ENCODE peak calls at places on chromosomes 13 and 19, in four cellular contexts. K is naive B cell; F is ELR; Z is stimulated activated CD4-positive, alpha-beta T cell treated with anti-CD3 and anti-CD28 coated beads, Interleukin-12 subunit alpha, Interleukin-12 subunit beta, amount 100 ng/mL, for 4 hours. A is an unnamed sample.

GRCh38 chr19:16628183-16628983 is at the start of gene MED26:
- DNase-seq in Z (peak), K (peak), F (peak), A (peak)

GRCh38 chr19:30539981-30540380 is 167.8 kb downstream of the ZNF536 start:
- DNase-seq in Z (no peak), F (no peak), K (no peak), A (no peak)

GRCh38 chr13:50797081-50797480 is 46.4 kb downstream of the DLEU7 start:
- DNase-seq in K (no peak), Z (no peak), F (no peak), A (no peak)

GRCh38 chr13:63481334-63481733 is 2065.7 kb upstream of the PCDH20 start:
- DNase-seq in Z (no peak), K (no peak), F (no peak), A (no peak)

GRCh38 chr19:8361921-8362793 is 1.8 kb upstream of the ANGPTL4 start:
- DNase-seq in F (peak), K (no peak), Z (no peak), A (peak)

GRCh38 chr19:10553943-10554381 is 10.3 kb downstream of the ATG4D start:
- DNase-seq in K (peak), F (no peak), Z (no peak), A (peak)

GRCh38 chr13:89520468-89520867 is 1827.0 kb upstream of the MIR17HG start:
- DNase-seq in F (no peak), K (no peak), Z (no peak), A (peak)

GRCh38 chr13:41916173-41916954 is 44.5 kb downstream of the VWA8 start:
- DNase-seq in K (peak), F (peak), Z (no peak), A (peak)

GRCh38 chr19:40990972-40991381 is at the start of gene CYP2B6:
- DNase-seq in F (no peak), Z (no peak), K (no peak), A (no peak)

GRCh38 chr19:2341247-2341705 is 12.8 kb downstream of the SPPL2B start:
- DNase-seq in Z (no peak), K (no peak), F (no peak), A (no peak)

GRCh38 chr13:52195052-52195837 is 35.8 kb upstream of the NEK3 start:
- DNase-seq in F (peak), Z (peak), K (peak), A (peak)

GRCh38 chr19:41206926-41207750 is 11.9 kb upstream of the AXL start:
- DNase-seq in K (no peak), Z (no peak), F (no peak), A (no peak)

GRCh38 chr13:40102360-40102727 is 446.9 kb downstream of the COG6 start:
- DNase-seq in Z (no peak), K (no peak), F (no peak), A (no peak)

GRCh38 chr13:36242761-36243160 is 28.4 kb upstream of the SOHLH2 start:
- DNase-seq in Z (no peak), K (no peak), F (no peak), A (no peak)

GRCh38 chr13:106038752-106039151 is 496.7 kb downstream of the EFNB2 start:
- DNase-seq in Z (no peak), F (peak), K (no peak), A (peak)

GRCh38 chr13:46899801-46900200 is 2.9 kb upstream of the HTR2A start:
- DNase-seq in F (no peak), K (no peak), Z (no peak), A (no peak)

GRCh38 chr19:57888107-57888493 is 737 bp downstream of the ZNF814 start:
- DNase-seq in Z (no peak), K (no peak), F (no peak), A (peak)

GRCh38 chr19:19213822-19214558 is 2.2 kb downstream of the NCAN start:
- DNase-seq in F (no peak), K (no peak), Z (no peak), A (no peak)

GRCh38 chr13:33927315-33927714 is 109.4 kb downstream of the RFC3 start:
- DNase-seq in K (no peak), Z (no peak), F (peak), A (no peak)

GRCh38 chr13:33383724-33384577 is 98.4 kb upstream of the STARD13 start:
- DNase-seq in Z (no peak), K (no peak), F (no peak), A (no peak)

GRCh38 chr19:34317311-34317927 is 47.6 kb upstream of the GPI start:
- DNase-seq in K (no peak), F (peak), Z (peak), A (no peak)

GRCh38 chr19:54245936-54246335 is 3.3 kb upstream of the LILRA6 start:
- DNase-seq in Z (no peak), K (no peak), F (no peak), A (no peak)

GRCh38 chr19:55344444-55344843 is 4.8 kb downstream of the KMT5C start:
- DNase-seq in Z (no peak), K (no peak), F (no peak), A (no peak)

GRCh38 chr19:3068071-3068470 is 5.8 kb upstream of the TLE5 start:
- DNase-seq in K (no peak), Z (no peak), F (no peak), A (no peak)

GRCh38 chr13:75705395-75705794 is 69.3 kb downstream of the LMO7 start:
- DNase-seq in F (peak), Z (no peak), K (no peak), A (peak)